ENCODE peak calls at places on chromosomes 12 and 14, in ten cellular contexts. L is aorta; N is GDM1; I is HT1080; M is posterior cingulate gyrus; K is naive thymus-derived CD8-positive, alpha-beta T cell; B is NCI-H345; A is nephron progenitor cell; H is stimulated activated CD8-positive, alpha-beta memory T cell treated with anti-CD3 and anti-CD28 coated beads, Interleukin-15, amount 100 ng/mL, for 4 hours; G is activated naive CD4-positive, alpha-beta T cell. O is an unnamed sample.

GRCh38 chr12:3054374-3054773 is 22.8 kb upstream of the TSPAN9 start:
- DNase-seq in L (peak; percentile 19), N (no peak), I (no peak), M (no peak), K (no peak), B (no peak), A (no peak), H (no peak), G (no peak), O (no peak)

GRCh38 chr14:89212386-89213235 is 204.4 kb downstream of the FOXN3 start:
- DNase-seq in L (no peak), N (no peak), I (no peak), M (no peak), K (no peak), B (no peak), A (no peak), H (no peak), G (no peak), O (no peak)

GRCh38 chr14:93959239-93960107 is 16.9 kb downstream of the ASB2 start:
- DNase-seq in L (peak; percentile 88), N (peak; percentile 68), I (peak; percentile 99), M (no peak), K (peak; percentile 67), B (no peak), A (no peak), H (peak; percentile 83), G (peak; percentile 66), O (peak; percentile 57)

GRCh38 chr12:107549786-107550480 is 135.7 kb upstream of the PWP1 start:
- DNase-seq in L (no peak), N (no peak), I (no peak), M (no peak), K (no peak), B (no peak), A (no peak), H (no peak), G (no peak), O (no peak)

GRCh38 chr14:55440385-55440784 is at the start of gene TBPL2:
- DNase-seq in L (no peak), N (no peak), I (no peak), M (no peak), K (no peak), B (no peak), A (peak; percentile 18), H (no peak), G (no peak), O (no peak)

GRCh38 chr12:99386907-99387306 is 260.6 kb upstream of the GARIN6 start:
- DNase-seq in L (no peak), N (no peak), I (peak; percentile 44), M (no peak), K (no peak), B (no peak), A (no peak), H (no peak), G (no peak), O (no peak)

GRCh38 chr14:30874999-30875787 is 834 bp downstream of the COCH start:
- DNase-seq in L (no peak), N (no peak), I (no peak), M (no peak), K (no peak), B (no peak), A (peak; percentile 26), H (no peak), G (no peak), O (no peak)

GRCh38 chr12:100279612-100280244 is 12.8 kb downstream of the SCYL2 start:
- DNase-seq in L (no peak), N (no peak), I (no peak), M (no peak), K (no peak), B (no peak), A (no peak), H (no peak), G (no peak), O (no peak)

GRCh38 chr12:43973993-43974392 is 138.1 kb downstream of the TMEM117 start:
- DNase-seq in L (no peak), N (no peak), I (no peak), M (no peak), K (no peak), B (no peak), A (no peak), H (no peak), G (no peak), O (no peak)

GRCh38 chr14:28603606-28604005 is 163.0 kb upstream of the FOXG1 start:
- DNase-seq in L (no peak), N (no peak), I (peak; percentile 15), M (no peak), K (no peak), B (no peak), A (no peak), H (no peak), G (no peak), O (peak; percentile 21)

GRCh38 chr14:95217391-95217900 is 60.1 kb upstream of the DICER1 start:
- DNase-seq in L (no peak), N (no peak), I (no peak), M (no peak), K (no peak), B (no peak), A (no peak), H (no peak), G (no peak), O (no peak)

GRCh38 chr12:90851800-90852718 is 102.9 kb downstream of the CCER1 start:
- DNase-seq in L (no peak), N (no peak), I (no peak), M (no peak), K (no peak), B (no peak), A (no peak), H (no peak), G (no peak), O (no peak)